ENCODE peak calls at places on chromosomes 12 and 14, in four cellular contexts. A is left lung; J is activated CD8-positive, alpha-beta T cell treated with anti-CD3 and anti-CD28 coated beads for 36 hours; S is nephron progenitor cell. X is an unnamed sample.

GRCh38 chr12:25752910-25753309 is 199.8 kb upstream of the LMNTD1 start:
- DNase-seq in A (no peak), J (no peak), S (no peak), X (no peak)

GRCh38 chr12:100608776-100609175 is 35.3 kb downstream of the GAS2L3 start:
- DNase-seq in A (peak), J (no peak), S (no peak), X (no peak)

GRCh38 chr12:127781336-127781735 is 485.6 kb upstream of the TMEM132C start:
- DNase-seq in A (no peak), J (no peak), S (no peak), X (no peak)

GRCh38 chr12:63877693-63878092 is 33.2 kb downstream of the SRGAP1 start:
- DNase-seq in A (no peak), J (no peak), S (no peak), X (no peak)

GRCh38 chr14:21723431-21724045 is 49.9 kb upstream of the OR4E1 start:
- DNase-seq in A (no peak), J (peak), S (peak), X (no peak)

GRCh38 chr12:77685112-77685511 is 145.6 kb upstream of the NAV3 start:
- DNase-seq in A (peak), J (peak), S (peak), X (no peak)

GRCh38 chr12:116201908-116202307 is 75.6 kb downstream of the MED13L start:
- DNase-seq in A (no peak), J (no peak), S (no peak), X (no peak)

GRCh38 chr12:83958997-83959396 is 953.6 kb downstream of the SLC6A15 start:
- DNase-seq in A (no peak), J (no peak), S (no peak), X (no peak)

GRCh38 chr12:94134226-94134795 is 14.1 kb upstream of the PLXNC1 start:
- DNase-seq in A (no peak), J (peak), S (no peak), X (no peak)

GRCh38 chr14:23008836-23009235 is 1.1 kb downstream of the C14orf93 start:
- DNase-seq in A (no peak), J (no peak), S (no peak), X (no peak)

GRCh38 chr14:104554088-104554607 is 25.4 kb upstream of the C14orf180 start:
- DNase-seq in A (peak), J (no peak), S (no peak), X (no peak)

GRCh38 chr12:2667716-2668440 is 126.9 kb upstream of the FKBP4 start:
- DNase-seq in A (no peak), J (no peak), S (no peak), X (peak)

GRCh38 chr12:100295764-100296555 is 29.0 kb downstream of the SCYL2 start:
- DNase-seq in A (no peak), J (no peak), S (no peak), X (no peak)

GRCh38 chr12:115752913-115753726 is 524.4 kb downstream of the MED13L start:
- DNase-seq in A (no peak), J (peak), S (peak), X (no peak)

GRCh38 chr14:58167891-58168290 is 15.9 kb upstream of the ARMH4 start:
- DNase-seq in A (no peak), J (no peak), S (no peak), X (no peak)

GRCh38 chr12:17333287-17333686 is 727.3 kb upstream of the LMO3 start:
- DNase-seq in A (no peak), J (no peak), S (no peak), X (no peak)

GRCh38 chr14:33781267-33781666 is 169.6 kb downstream of the EGLN3 start:
- DNase-seq in A (no peak), J (no peak), S (no peak), X (no peak)

GRCh38 chr14:24282736-24283135 is 11.3 kb upstream of the RABGGTA start:
- DNase-seq in A (no peak), J (no peak), S (no peak), X (no peak)

GRCh38 chr12:112340235-112340634 is 42.0 kb downstream of the HECTD4 start:
- DNase-seq in A (no peak), J (no peak), S (no peak), X (no peak)

GRCh38 chr12:116406529-116406928 is 129.0 kb upstream of the MED13L start:
- DNase-seq in A (peak), J (no peak), S (peak), X (no peak)

GRCh38 chr12:5840900-5841299 is 104.2 kb downstream of the ANO2 start:
- DNase-seq in A (no peak), J (no peak), S (no peak), X (no peak)

GRCh38 chr14:99682809-99683618 is 1.1 kb upstream of the CYP46A1 start:
- DNase-seq in A (peak), J (peak), S (peak), X (peak)

GRCh38 chr12:96132819-96133218 is 61.4 kb upstream of the ELK3 start:
- DNase-seq in A (no peak), J (peak), S (no peak), X (no peak)

GRCh38 chr12:122459211-122459610 is 36.7 kb upstream of the CLIP1 start:
- DNase-seq in A (no peak), J (no peak), S (no peak), X (no peak)

GRCh38 chr12:10207136-10207535 is 5.5 kb upstream of the GABARAPL1 start:
- DNase-seq in A (no peak), J (no peak), S (no peak), X (no peak)

GRCh38 chr12:49018282-49019119 is at the start of gene PRKAG1:
- DNase-seq in A (peak), J (peak), S (peak), X (peak)
- TF ChIP-seq CTCF in A (peak), J (peak), S (peak), X (peak)

GRCh38 chr14:71206766-71207371 is 299.6 kb downstream of the PCNX1 start:
- DNase-seq in A (no peak), J (no peak), S (no peak), X (no peak)
- TF ChIP-seq CTCF in A (no peak), J (no peak), S (no peak), X (no peak)

GRCh38 chr12:92010368-92010767 is 135.3 kb downstream of the BTG1 start:
- DNase-seq in A (no peak), J (no peak), S (no peak), X (no peak)
- TF ChIP-seq CTCF in A (no peak), J (no peak), S (no peak), X (no peak)

GRCh38 chr12:98373982-98374381 is 141.4 kb upstream of the TMPO start:
- DNase-seq in A (no peak), J (no peak), S (no peak), X (no peak)
- TF ChIP-seq CTCF in A (no peak), J (no peak), S (peak), X (peak)